ENCODE peak calls at places on chromosomes 5 and 9, in eight cellular contexts. S is heart right ventricle, R is MM.1S, E is A673, D is cardiac muscle cell, A is colonic mucosa, B is spleen, J is adipocyte. W is an unnamed sample.

GRCh38 chr9:91160599-91161464 is 200.9 kb downstream of the AUH start:
- DNase-seq in S (no peak), R (no peak), E (no peak), D (no peak), A (no peak), B (no peak), J (no peak), W (no peak)

GRCh38 chr5:36441215-36441614 is 139.5 kb upstream of the RANBP3L start:
- DNase-seq in S (no peak), R (no peak), E (no peak), D (no peak), A (no peak), B (no peak), J (no peak), W (no peak)

GRCh38 chr9:91147079-91147708 is 214.5 kb downstream of the AUH start:
- DNase-seq in S (no peak), R (no peak), E (no peak), D (no peak), A (no peak), B (no peak), J (no peak), W (no peak)

GRCh38 chr5:172646716-172647285 is 5.7 kb downstream of the NEURL1B start:
- DNase-seq in S (peak; percentile 66), R (no peak), E (no peak), D (peak; percentile 54), A (peak; percentile 49), B (peak; percentile 35), J (no peak), W (no peak)

GRCh38 chr5:44870430-44870829 is 61.7 kb downstream of the MRPS30 start:
- DNase-seq in S (no peak), R (no peak), E (no peak), D (no peak), A (no peak), B (no peak), J (no peak), W (no peak)

GRCh38 chr9:135490166-135490870 is 10.2 kb upstream of the MRPS2 start:
- DNase-seq in S (no peak), R (no peak), E (no peak), D (no peak), A (no peak), B (peak; percentile 37), J (no peak), W (no peak)

GRCh38 chr5:141747646-141748229 is 65.7 kb upstream of the ARAP3 start:
- DNase-seq in S (no peak), R (no peak), E (no peak), D (no peak), A (no peak), B (peak; percentile 63), J (no peak), W (no peak)

GRCh38 chr5:82164109-82164956 is 113.8 kb downstream of the RPS23 start:
- DNase-seq in S (no peak), R (no peak), E (peak; percentile 82), D (peak; percentile 63), A (no peak), B (no peak), J (peak; percentile 79), W (no peak)

GRCh38 chr9:134899818-134900325 is 17.8 kb downstream of the FCN1 start:
- DNase-seq in S (no peak), R (no peak), E (no peak), D (no peak), A (no peak), B (no peak), J (no peak), W (no peak)

GRCh38 chr5:137708796-137709559 is 26.9 kb downstream of the KLHL3 start:
- DNase-seq in S (no peak), R (peak; percentile 78), E (no peak), D (no peak), A (no peak), B (no peak), J (no peak), W (no peak)

GRCh38 chr9:33159058-33159759 is 7.9 kb downstream of the B4GALT1 start:
- DNase-seq in S (peak; percentile 91), R (peak; percentile 65), E (no peak), D (peak; percentile 75), A (peak; percentile 90), B (peak; percentile 89), J (peak; percentile 56), W (peak; percentile 79)

GRCh38 chr9:33159760-33160127 is 7.4 kb downstream of the B4GALT1 start:
- DNase-seq in S (peak; percentile 58), R (peak; percentile 25), E (peak; percentile 50), D (peak; percentile 87), A (peak; percentile 54), B (peak; percentile 85), J (peak; percentile 74), W (peak; percentile 54)

GRCh38 chr9:33162721-33163311 is 4.3 kb downstream of the B4GALT1 start:
- DNase-seq in S (no peak), R (no peak), E (peak; percentile 39), D (peak; percentile 94), A (peak; percentile 58), B (no peak), J (peak; percentile 94), W (peak; percentile 57)

GRCh38 chr9:33161589-33162132 is 5.5 kb downstream of the B4GALT1 start:
- DNase-seq in S (no peak), R (no peak), E (no peak), D (peak; percentile 54), A (peak; percentile 75), B (no peak), J (peak; percentile 42), W (peak; percentile 80)

DNA sequence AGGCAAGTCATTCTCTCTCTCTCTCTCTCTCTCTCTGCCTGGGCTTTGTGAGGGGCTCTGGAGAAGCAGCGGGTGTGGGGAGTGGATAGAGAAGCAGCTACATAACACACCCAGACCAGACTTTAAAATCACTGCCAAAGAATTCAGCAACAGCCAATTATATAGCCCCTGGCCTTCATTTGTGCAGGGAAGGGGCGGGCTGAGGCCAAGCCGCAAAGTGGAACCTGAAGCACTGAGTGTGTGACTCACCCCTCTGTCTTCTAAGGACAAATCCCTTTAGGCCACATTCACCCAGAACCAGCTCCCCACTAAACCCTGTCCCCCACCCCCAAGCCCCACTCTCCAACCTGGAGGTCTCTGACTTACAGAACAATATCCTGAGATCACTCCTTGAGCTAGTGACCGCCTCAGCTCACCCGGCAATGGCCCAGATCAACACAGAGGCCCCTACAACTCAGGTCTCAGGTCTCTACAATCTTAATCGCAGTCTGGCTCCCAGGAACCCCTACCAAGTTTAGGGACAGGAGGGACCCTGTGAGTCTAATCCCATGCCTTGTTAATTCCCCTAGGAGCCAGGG is 6.0 kb downstream of the B4GALT1 start:
- DNase-seq in S (peak; percentile 59), R (no peak), E (peak; percentile 85), D (peak; percentile 96), A (peak; percentile 68), B (peak; percentile 83), J (peak; percentile 97), W (peak; percentile 83)
- H3K4me1 ChIP-seq in S (peaks cover 98% of the 10 kb centered on the region), R (peaks cover 64% of the 10 kb centered on the region), E (peaks cover 80% of the 10 kb centered on the region), D (peaks cover 82% of the 10 kb centered on the region), A (peaks cover 62% of the 10 kb centered on the region), B (peaks cover 100% of the 10 kb centered on the region), J (peaks cover 88% of the 10 kb centered on the region), W (peaks cover 76% of the 10 kb centered on the region)

GRCh38 chr5:38189031-38189632 is 69.2 kb upstream of the EGFLAM start:
- DNase-seq in S (no peak), R (no peak), E (no peak), D (no peak), A (no peak), B (no peak), J (no peak), W (no peak)

GRCh38 chr5:38187532-38187931 is 70.8 kb upstream of the EGFLAM start:
- DNase-seq in S (no peak), R (no peak), E (no peak), D (no peak), A (no peak), B (no peak), J (no peak), W (no peak)

GRCh38 chr5:38190111-38190510 is 68.2 kb upstream of the EGFLAM start:
- DNase-seq in S (no peak), R (no peak), E (no peak), D (no peak), A (no peak), B (no peak), J (no peak), W (no peak)

GRCh38 chr5:38191693-38192092 is 66.7 kb upstream of the EGFLAM start:
- DNase-seq in S (no peak), R (no peak), E (no peak), D (no peak), A (no peak), B (no peak), J (no peak), W (no peak)

GRCh38 chr5:38188591-38188990 is 69.8 kb upstream of the EGFLAM start:
- DNase-seq in S (no peak), R (no peak), E (no peak), D (no peak), A (no peak), B (no peak), J (no peak), W (no peak)
- H3K4me1 ChIP-seq in S (no peaks in the 10 kb centered on the region), R (no peaks in the 10 kb centered on the region), E (no peaks in the 10 kb centered on the region), D (no peaks in the 10 kb centered on the region), A (no peaks in the 10 kb centered on the region), B (peaks cover 6% of the 10 kb centered on the region), J (no peaks in the 10 kb centered on the region), W (no peaks in the 10 kb centered on the region)

DNA sequence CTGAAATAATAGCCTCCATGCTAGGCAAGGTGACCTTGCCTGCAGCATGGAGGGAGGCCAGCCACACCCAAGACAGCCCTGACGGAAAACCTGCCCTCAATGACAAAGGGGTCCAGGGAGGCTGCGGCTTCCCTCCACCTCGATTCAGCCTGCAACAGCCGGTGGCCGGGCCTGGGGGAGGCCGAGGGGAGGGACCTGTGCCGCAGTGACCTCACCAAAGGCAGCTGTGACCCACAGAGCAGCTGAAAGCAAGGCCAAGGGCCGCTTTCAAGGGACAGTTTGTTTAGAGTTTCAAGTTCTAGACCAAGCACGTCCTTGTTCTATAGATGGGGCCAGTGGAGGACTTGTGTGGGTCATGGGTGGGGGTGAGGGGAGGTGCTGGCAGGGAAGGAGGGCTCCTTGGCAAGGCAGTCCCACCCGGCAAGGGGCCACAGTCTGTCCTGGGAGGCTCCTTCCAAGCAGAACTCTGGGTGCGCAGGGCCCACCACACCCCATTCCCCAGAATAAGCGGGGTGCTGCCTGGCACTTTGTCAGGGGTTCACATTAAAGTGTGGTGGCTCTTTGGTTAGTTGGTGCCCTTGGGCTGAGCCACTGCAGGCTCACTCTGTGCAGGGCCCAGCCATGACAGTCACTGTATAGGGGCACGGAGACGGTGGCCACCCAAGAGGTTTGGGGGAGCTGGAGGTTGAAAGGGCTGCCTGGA is 226.5 kb downstream of the FANCC start:
- DNase-seq in S (no peak), R (no peak), E (no peak), D (no peak), A (no peak), B (no peak), J (no peak), W (no peak)
- H3K4me1 ChIP-seq in S (peaks cover 100% of the 10 kb centered on the region), R (no peaks in the 10 kb centered on the region), E (peaks cover 4% of the 10 kb centered on the region), D (peaks cover 17% of the 10 kb centered on the region), A (peaks cover 7% of the 10 kb centered on the region), B (peaks cover 75% of the 10 kb centered on the region), J (peaks cover 22% of the 10 kb centered on the region), W (peaks cover 3% of the 10 kb centered on the region)

DNA sequence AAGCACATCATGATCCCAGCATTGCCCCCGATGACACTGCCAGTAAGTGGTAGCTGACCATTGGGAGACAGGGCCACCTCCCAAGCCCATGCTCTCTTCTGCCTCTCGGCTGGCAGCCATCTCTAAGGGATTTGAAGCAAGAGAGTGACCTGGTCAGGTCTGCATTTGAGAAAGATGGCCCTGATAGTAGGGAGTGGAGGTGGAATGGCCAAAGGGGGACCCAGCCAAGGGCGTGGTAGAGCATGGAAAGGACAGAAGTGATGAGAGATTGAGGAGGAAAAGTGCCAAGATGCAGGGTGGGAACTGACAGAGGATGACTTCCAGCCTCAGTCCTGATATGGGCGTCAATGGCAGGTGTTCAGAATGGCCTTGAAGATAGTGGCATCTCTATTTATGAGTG is 9.0 kb downstream of the ABL1 start:
- DNase-seq in S (no peak), R (no peak), E (no peak), D (no peak), A (no peak), B (no peak), J (no peak), W (no peak)
- H3K4me1 ChIP-seq in S (peaks cover 99% of the 10 kb centered on the region), R (no peaks in the 10 kb centered on the region), E (peaks cover 97% of the 10 kb centered on the region), D (peaks cover 22% of the 10 kb centered on the region), A (peaks cover 7% of the 10 kb centered on the region), B (peaks cover 99% of the 10 kb centered on the region), J (peaks cover 83% of the 10 kb centered on the region), W (peaks cover 11% of the 10 kb centered on the region)

W was measured in lung.